ENCODE peak calls at places on chromosomes 11 and 22, in five cellular contexts. U is activated naive CD8-positive, alpha-beta T cell treated with anti-CD3 and anti-CD28 coated beads for 36 hours; N is progenitor cell of endocrine pancreas; C is mesendoderm; Y is M059J. Q is an unnamed sample.

GRCh38 chr11:65423516-65424199 is 1.1 kb downstream of the NEAT1 start:
- DNase-seq in N (no peak), Y (peak), U (no peak), C (no peak), Q (peak)

GRCh38 chr22:42910221-42910942 is 53.3 kb upstream of the ARFGAP3 start:
- DNase-seq in C (no peak), Y (no peak), U (no peak), N (no peak), Q (no peak)

GRCh38 chr11:16276251-16276650 is 80.1 kb downstream of the SOX6 start:
- DNase-seq in C (no peak), Y (no peak), N (no peak), U (no peak), Q (no peak)

GRCh38 chr22:40101417-40102101 is 76.2 kb upstream of the TNRC6B start:
- DNase-seq in N (no peak), Y (no peak), C (no peak), U (no peak), Q (no peak)

GRCh38 chr22:37498289-37498909 is 12.2 kb upstream of the MFNG start:
- DNase-seq in Y (no peak), C (peak), U (peak), N (peak), Q (no peak)

GRCh38 chr11:86940122-86940777 is 14.9 kb downstream of the FZD4 start:
- DNase-seq in U (no peak), C (peak), Y (no peak), N (no peak), Q (peak)

GRCh38 chr11:63532799-63533475 is 3.7 kb upstream of the PLAAT4 start:
- DNase-seq in U (no peak), N (no peak), Y (peak), C (peak), Q (peak)

GRCh38 chr11:76073716-76074115 is 132.6 kb downstream of the WNT11 start:
- DNase-seq in U (no peak), N (no peak), Y (no peak), C (no peak), Q (peak)

GRCh38 chr11:65491614-65492386 is 7.0 kb upstream of the MALAT1 start:
- DNase-seq in Y (peak), U (no peak), N (no peak), C (peak), Q (peak)

GRCh38 chr11:134802116-134802515 is 390.1 kb upstream of the B3GAT1 start:
- DNase-seq in C (peak), U (no peak), N (no peak), Y (no peak), Q (no peak)

GRCh38 chr11:17693531-17693930 is 25.8 kb upstream of the MYOD1 start:
- DNase-seq in C (no peak), N (no peak), Y (no peak), U (no peak), Q (no peak)

GRCh38 chr11:34192481-34193401 is 87.3 kb downstream of the NAT10 start:
- DNase-seq in Y (peak), C (peak), N (no peak), U (no peak), Q (peak)

GRCh38 chr11:120645639-120646038 is 134.1 kb downstream of the GRIK4 start:
- DNase-seq in C (peak), N (no peak), U (no peak), Y (no peak), Q (peak)

GRCh38 chr22:38415046-38415445 is 40.0 kb downstream of the KCNJ4 start:
- DNase-seq in C (no peak), U (no peak), Y (no peak), N (peak), Q (no peak)

GRCh38 chr11:1970956-1971355 is 23.8 kb downstream of the MRPL23 start:
- DNase-seq in N (no peak), C (no peak), Y (no peak), U (no peak), Q (no peak)